ENCODE peak calls at places on chromosomes 7 and 10, in five cellular contexts. J, K, P, L and X are unnamed samples.
A peak's percentile ranks its signal among the peaks of the same experiment; 100 is the strongest.

GRCh38 chr10:103551619-103552602 is 58.4 kb downstream of the NEURL1 start:
- DNase-seq in J (no peak), K (peak; percentile 15), P (no peak), L (no peak), X (no peak)

GRCh38 chr7:36129048-36129534 is 24.0 kb upstream of the EEPD1 start:
- DNase-seq in J (no peak), K (no peak), P (no peak), L (no peak), X (no peak)

GRCh38 chr10:43082087-43082486 is 5.2 kb downstream of the RET start:
- DNase-seq in J (no peak), K (no peak), P (no peak), L (no peak), X (no peak)

GRCh38 chr7:13551503-13551902 is 438.0 kb downstream of the ETV1 start:
- DNase-seq in J (no peak), K (no peak), P (no peak), L (peak; percentile 9), X (no peak)

GRCh38 chr10:86267286-86268195 is 99.1 kb downstream of the GRID1 start:
- DNase-seq in J (no peak), K (no peak), P (no peak), L (no peak), X (no peak)

GRCh38 chr7:87494454-87494853 is 19.0 kb upstream of the ABCB4 start:
- DNase-seq in J (no peak), K (no peak), P (no peak), L (no peak), X (no peak)

GRCh38 chr10:90592903-90593302 is 264.9 kb downstream of the HTR7 start:
- DNase-seq in J (no peak), K (no peak), P (peak; percentile 28), L (peak; percentile 83), X (peak; percentile 19)

GRCh38 chr10:118818621-118819221 is 64.0 kb upstream of the CACUL1 start:
- DNase-seq in J (no peak), K (no peak), P (no peak), L (peak; percentile 23), X (peak; percentile 51)

GRCh38 chr7:19834566-19834965 is 61.1 kb upstream of the TMEM196 start:
- DNase-seq in J (no peak), K (no peak), P (no peak), L (no peak), X (no peak)

GRCh38 chr7:522071-522937 is 2.7 kb upstream of the PDGFA start:
- DNase-seq in J (no peak), K (peak; percentile 47), P (no peak), L (no peak), X (peak; percentile 70)

GRCh38 chr7:71547426-71547825 is 415.5 kb downstream of the GALNT17 start:
- DNase-seq in J (no peak), K (no peak), P (no peak), L (no peak), X (no peak)

GRCh38 chr10:121426307-121426706 is 171.9 kb downstream of the FGFR2 start:
- DNase-seq in J (no peak), K (no peak), P (peak; percentile 11), L (no peak), X (no peak)

GRCh38 chr10:24622781-24623301 is 100.8 kb downstream of the ARHGAP21 start:
- DNase-seq in J (no peak), K (no peak), P (peak; percentile 78), L (no peak), X (no peak)

GRCh38 chr7:149854611-149855367 is 16.6 kb downstream of the ZNF862 start:
- DNase-seq in J (no peak), K (peak; percentile 45), P (peak; percentile 26), L (peak; percentile 86), X (peak; percentile 74)

GRCh38 chr10:48655426-48656240 is 29.0 kb upstream of the WDFY4 start:
- DNase-seq in J (no peak), K (peak; percentile 52), P (no peak), L (no peak), X (peak; percentile 76)

GRCh38 chr7:121049028-121049791 is 60.7 kb downstream of the CPED1 start:
- DNase-seq in J (no peak), K (no peak), P (no peak), L (no peak), X (no peak)

GRCh38 chr7:21984042-21984441 is 38.3 kb upstream of the CDCA7L start:
- DNase-seq in J (no peak), K (no peak), P (no peak), L (no peak), X (no peak)

GRCh38 chr10:3828404-3829192 is 43.6 kb upstream of the KLF6 start:
- DNase-seq in J (no peak), K (peak; percentile 27), P (peak; percentile 39), L (no peak), X (no peak)

GRCh38 chr10:80199828-80200227 is 5.5 kb downstream of the ANXA11 start:
- DNase-seq in J (no peak), K (peak; percentile 39), P (no peak), L (no peak), X (no peak)

DNA sequence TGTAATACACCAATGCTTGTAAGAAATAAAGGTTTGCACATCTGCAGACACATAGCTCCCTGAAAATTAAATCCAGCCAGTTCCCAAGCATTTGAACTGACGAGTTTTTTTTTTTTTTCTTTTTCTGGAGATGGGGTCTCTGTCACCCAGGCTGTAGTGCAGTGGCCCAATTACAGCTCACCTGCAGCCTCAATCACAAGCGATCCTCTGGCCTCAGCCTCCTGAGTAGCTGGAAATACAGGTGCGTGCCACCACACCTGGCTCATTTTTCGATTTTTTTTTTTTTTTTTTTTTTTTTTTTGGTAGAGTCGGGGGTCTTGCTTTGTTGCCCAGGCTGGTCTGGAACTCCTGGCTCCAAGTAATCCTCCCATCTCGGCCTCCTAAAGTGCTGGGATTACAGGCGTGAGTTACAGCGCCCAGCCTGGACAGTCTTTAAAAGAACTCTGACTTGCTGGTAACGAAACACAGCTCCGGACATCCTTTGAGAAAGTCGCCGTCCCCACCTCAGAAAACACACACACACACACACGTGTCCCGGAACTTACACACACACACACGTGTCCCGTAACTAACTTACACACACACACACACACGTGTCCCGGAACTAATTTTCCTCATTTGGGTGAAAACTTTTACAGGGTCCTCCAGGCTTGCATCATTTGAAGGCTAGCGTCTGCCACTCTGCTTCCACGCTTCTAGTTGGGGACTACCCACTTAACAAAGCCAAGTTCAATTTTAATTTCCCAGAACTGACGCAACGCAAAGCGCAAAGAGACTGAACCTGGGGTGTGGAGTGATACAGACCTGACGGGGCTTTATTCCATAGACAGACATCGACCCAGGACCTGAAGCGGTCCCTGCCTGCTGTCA is 18.6 kb downstream of the OCM2 start:
- DNase-seq in J (no peak), K (no peak), P (peak; percentile 63), L (peak; percentile 19), X (no peak)
- H3K36me3 ChIP-seq in J (peaks cover 1% of the 10 kb centered on the region), K (no peaks in the 10 kb centered on the region), P (peaks cover 32% of the 10 kb centered on the region), L (no peaks in the 10 kb centered on the region), X (peaks cover 16% of the 10 kb centered on the region)

GRCh38 chr10:114548662-114549061 is 109.4 kb downstream of the ABLIM1 start:
- DNase-seq in J (no peak), K (peak; percentile 48), P (peak; percentile 43), L (peak; percentile 65), X (no peak)

GRCh38 chr10:114552050-114552449 is 106.0 kb downstream of the ABLIM1 start:
- DNase-seq in J (no peak), K (no peak), P (no peak), L (no peak), X (no peak)

GRCh38 chr10:114547466-114547865 is 110.6 kb downstream of the ABLIM1 start:
- DNase-seq in J (no peak), K (no peak), P (no peak), L (no peak), X (no peak)

GRCh38 chr10:114550756-114551290 is 107.3 kb downstream of the ABLIM1 start:
- DNase-seq in J (no peak), K (no peak), P (peak; percentile 67), L (no peak), X (no peak)

DNA sequence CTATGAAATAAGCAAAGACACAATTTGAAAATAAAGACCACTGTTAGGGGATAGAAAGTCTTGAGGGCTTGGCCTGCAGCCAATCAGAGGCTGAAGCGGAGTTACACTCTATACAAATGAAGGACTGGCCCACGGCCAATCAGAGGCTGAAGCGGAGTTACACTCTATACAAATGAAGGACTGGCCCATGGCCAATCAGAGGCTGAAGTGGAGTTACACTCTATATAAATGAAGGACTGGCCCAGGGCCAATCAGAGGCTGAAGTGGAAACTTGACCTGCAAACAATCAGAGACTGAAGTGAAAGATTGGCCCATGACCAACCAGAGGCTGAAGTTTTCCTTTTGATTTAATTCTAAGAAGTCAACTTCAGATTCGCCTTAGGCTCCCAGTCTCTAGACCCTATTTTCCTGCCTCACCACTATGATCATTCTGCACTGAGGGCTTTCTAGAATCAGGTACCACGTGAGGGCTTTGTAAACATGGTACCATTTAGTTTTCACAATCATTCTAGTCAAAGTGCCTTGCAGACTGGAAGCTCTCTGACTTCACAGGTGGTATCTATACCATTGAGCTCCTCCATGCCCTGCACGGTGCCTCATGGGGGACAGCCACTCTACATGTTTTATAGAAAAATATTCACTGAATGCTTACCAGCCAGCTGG is 106.6 kb downstream of the ABLIM1 start:
- DNase-seq in J (no peak), K (peak; percentile 34), P (no peak), L (no peak), X (peak; percentile 65)
- H3K4me3 ChIP-seq in J (no peak overlapping the region), K (no peak overlapping the region), P (no peak overlapping the region), L (no peak overlapping the region), X (peak overlapping the region; percentile 41)

GRCh38 chr10:14617125-14617524 is 157.6 kb downstream of the FAM107B start:
- DNase-seq in J (no peak), K (no peak), P (peak; percentile 45), L (no peak), X (no peak)

GRCh38 chr10:14616465-14616864 is 158.2 kb downstream of the FAM107B start:
- DNase-seq in J (no peak), K (no peak), P (no peak), L (peak; percentile 18), X (no peak)

GRCh38 chr10:14618669-14619068 is 156.0 kb downstream of the FAM107B start:
- DNase-seq in J (no peak), K (no peak), P (no peak), L (no peak), X (no peak)

GRCh38 chr10:14621037-14621436 is 153.7 kb downstream of the FAM107B start:
- DNase-seq in J (no peak), K (no peak), P (no peak), L (no peak), X (no peak)

DNA sequence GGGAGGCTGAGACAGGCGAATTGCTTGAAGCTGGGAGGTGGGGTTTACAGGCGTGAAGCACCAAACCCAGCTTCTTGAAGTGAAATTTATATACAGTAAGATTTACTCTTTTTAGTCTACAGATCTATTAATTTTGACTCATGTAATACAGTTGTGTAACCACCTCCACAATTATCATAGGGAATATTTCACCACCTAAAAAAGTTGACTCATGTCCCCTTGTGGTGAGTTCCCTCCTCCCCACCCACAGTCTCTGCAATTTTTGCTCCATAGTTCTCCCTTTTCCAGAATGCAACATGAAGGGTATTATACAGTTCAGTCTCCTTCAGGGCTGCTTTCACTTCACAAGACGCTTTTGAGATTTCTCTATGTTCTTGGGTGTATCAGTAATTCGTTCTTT is 156.8 kb downstream of the FAM107B start:
- DNase-seq in J (no peak), K (no peak), P (no peak), L (no peak), X (no peak)
- H3K36me3 ChIP-seq in J (no peaks in the 10 kb centered on the region), K (no peaks in the 10 kb centered on the region), P (no peaks in the 10 kb centered on the region), L (no peaks in the 10 kb centered on the region), X (no peaks in the 10 kb centered on the region)

DNA sequence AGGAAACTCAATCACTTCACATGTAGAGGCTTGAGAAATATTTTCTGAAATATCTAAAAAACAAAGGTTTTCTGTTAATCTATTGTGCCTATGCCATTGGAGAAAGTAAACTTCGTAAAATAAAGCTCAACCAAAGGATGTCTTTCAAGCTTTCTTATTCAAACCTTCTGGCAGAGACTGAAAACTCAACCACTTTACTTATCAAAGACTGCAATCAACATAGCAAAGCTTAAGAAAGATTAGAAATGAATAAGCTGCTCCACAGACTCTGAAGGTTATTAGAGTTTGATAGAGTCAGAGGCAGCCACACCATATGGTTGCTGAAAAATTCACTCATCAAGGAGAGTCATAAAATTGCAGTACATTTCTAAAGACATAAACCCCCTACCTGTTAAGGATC is 245.8 kb upstream of the MEOX2 start:
- DNase-seq in J (no peak), K (no peak), P (no peak), L (peak; percentile 27), X (no peak)
- H3K4me3 ChIP-seq in J (no peak overlapping the region), K (no peak overlapping the region), P (no peak overlapping the region), L (no peak overlapping the region), X (no peak overlapping the region)